ENCODE peak calls at places on chromosomes 7 and 10, in five cellular contexts. One of them, this sample, is unnamed.

GRCh38 chr10:117277675-117278074 is 36.8 kb downstream of the SLC18A2 start:
- DNase-seq in neuronal stem cell: no peak
- DNase-seq in H9: no peak
- DNase-seq in trophoblast cell: no peak
- DNase-seq in mesenchymal stem cell: no peak
- DNase-seq in this sample: no peak

GRCh38 chr7:95578299-95578855 is 17.9 kb downstream of the PDK4 start:
- DNase-seq in neuronal stem cell: no peak
- DNase-seq in H9: no peak
- DNase-seq in trophoblast cell: no peak
- DNase-seq in mesenchymal stem cell: no peak
- DNase-seq in this sample: no peak

GRCh38 chr7:90788057-90788456 is 191.9 kb downstream of the CDK14 start:
- DNase-seq in neuronal stem cell: no peak
- DNase-seq in H9: no peak
- DNase-seq in trophoblast cell: no peak
- DNase-seq in mesenchymal stem cell: no peak
- DNase-seq in this sample: no peak

GRCh38 chr10:50417906-50418697 is 166.8 kb upstream of the ASAH2 start:
- DNase-seq in neuronal stem cell: peak
- DNase-seq in H9: peak
- DNase-seq in trophoblast cell: peak
- DNase-seq in mesenchymal stem cell: peak
- DNase-seq in this sample: peak

GRCh38 chr7:112118581-112119566 is 87.3 kb downstream of the DOCK4 start:
- DNase-seq in neuronal stem cell: no peak
- DNase-seq in H9: no peak
- DNase-seq in trophoblast cell: no peak
- DNase-seq in mesenchymal stem cell: no peak
- DNase-seq in this sample: no peak

GRCh38 chr7:102098986-102099385 is 187.7 kb upstream of the SH2B2 start:
- DNase-seq in neuronal stem cell: no peak
- DNase-seq in H9: no peak
- DNase-seq in trophoblast cell: no peak
- DNase-seq in mesenchymal stem cell: no peak
- DNase-seq in this sample: no peak

GRCh38 chr7:142585425-142585824 is 163.8 kb upstream of the PRSS1 start:
- DNase-seq in neuronal stem cell: no peak
- DNase-seq in H9: no peak
- DNase-seq in trophoblast cell: no peak
- DNase-seq in mesenchymal stem cell: no peak
- DNase-seq in this sample: no peak

GRCh38 chr7:42691030-42691639 is 220.7 kb downstream of the C7orf25 start:
- DNase-seq in neuronal stem cell: peak
- DNase-seq in H9: peak
- DNase-seq in trophoblast cell: peak
- DNase-seq in mesenchymal stem cell: peak
- DNase-seq in this sample: no peak

GRCh38 chr10:46019541-46020343 is 10.7 kb downstream of the NCOA4 start:
- DNase-seq in neuronal stem cell: no peak
- DNase-seq in H9: no peak
- DNase-seq in trophoblast cell: peak
- DNase-seq in mesenchymal stem cell: peak
- DNase-seq in this sample: no peak

GRCh38 chr7:32869716-32870115 is 21.8 kb downstream of the KBTBD2 start:
- DNase-seq in neuronal stem cell: no peak
- DNase-seq in H9: no peak
- DNase-seq in trophoblast cell: no peak
- DNase-seq in mesenchymal stem cell: peak
- DNase-seq in this sample: no peak

GRCh38 chr7:32870298-32870697 is 21.3 kb downstream of the KBTBD2 start:
- DNase-seq in neuronal stem cell: no peak
- DNase-seq in H9: no peak
- DNase-seq in trophoblast cell: no peak
- DNase-seq in mesenchymal stem cell: no peak
- DNase-seq in this sample: no peak

GRCh38 chr7:32868116-32868515 is 23.4 kb downstream of the KBTBD2 start:
- DNase-seq in neuronal stem cell: no peak
- DNase-seq in H9: no peak
- DNase-seq in trophoblast cell: no peak
- DNase-seq in mesenchymal stem cell: no peak
- DNase-seq in this sample: no peak

GRCh38 chr7:32872421-32872820 is 19.1 kb downstream of the KBTBD2 start:
- DNase-seq in neuronal stem cell: no peak
- DNase-seq in H9: no peak
- DNase-seq in trophoblast cell: no peak
- DNase-seq in mesenchymal stem cell: no peak
- DNase-seq in this sample: no peak

GRCh38 chr7:32871624-32872371 is 19.8 kb downstream of the KBTBD2 start:
- DNase-seq in neuronal stem cell: no peak
- DNase-seq in H9: no peak
- DNase-seq in trophoblast cell: no peak
- DNase-seq in mesenchymal stem cell: no peak
- DNase-seq in this sample: no peak
- H2BK12ac ChIP-seq in neuronal stem cell: no peak
- H2BK12ac ChIP-seq in H9: no peak
- H2BK12ac ChIP-seq in trophoblast cell: no peak
- H2BK12ac ChIP-seq in mesenchymal stem cell: no peak
- H2BK12ac ChIP-seq in this sample: no peak

GRCh38 chr10:34734918-34735317 is 80.2 kb downstream of the PARD3 start:
- DNase-seq in neuronal stem cell: no peak
- DNase-seq in H9: no peak
- DNase-seq in trophoblast cell: no peak
- DNase-seq in mesenchymal stem cell: no peak
- DNase-seq in this sample: no peak
- H2BK12ac ChIP-seq in neuronal stem cell: no peak
- H2BK12ac ChIP-seq in H9: no peak
- H2BK12ac ChIP-seq in trophoblast cell: no peak
- H2BK12ac ChIP-seq in mesenchymal stem cell: no peak
- H2BK12ac ChIP-seq in this sample: no peak

GRCh38 chr10:122298206-122298597 is 27.1 kb downstream of the BTBD16 start:
- DNase-seq in neuronal stem cell: no peak
- DNase-seq in H9: no peak
- DNase-seq in trophoblast cell: no peak
- DNase-seq in mesenchymal stem cell: no peak
- DNase-seq in this sample: no peak
- H2BK12ac ChIP-seq in neuronal stem cell: no peak
- H2BK12ac ChIP-seq in H9: no peak
- H2BK12ac ChIP-seq in trophoblast cell: no peak
- H2BK12ac ChIP-seq in mesenchymal stem cell: no peak
- H2BK12ac ChIP-seq in this sample: no peak

GRCh38 chr10:63487990-63488389 is 22.2 kb upstream of the JMJD1C start:
- DNase-seq in neuronal stem cell: no peak
- DNase-seq in H9: no peak
- DNase-seq in trophoblast cell: no peak
- DNase-seq in mesenchymal stem cell: no peak
- DNase-seq in this sample: no peak
- H2BK12ac ChIP-seq in neuronal stem cell: no peak
- H2BK12ac ChIP-seq in H9: no peak
- H2BK12ac ChIP-seq in trophoblast cell: no peak
- H2BK12ac ChIP-seq in mesenchymal stem cell: no peak
- H2BK12ac ChIP-seq in this sample: no peak

GRCh38 chr10:75845538-75845937 is 414.1 kb downstream of the LRMDA start:
- DNase-seq in neuronal stem cell: no peak
- DNase-seq in H9: no peak
- DNase-seq in trophoblast cell: no peak
- DNase-seq in mesenchymal stem cell: no peak
- DNase-seq in this sample: no peak

DNA sequence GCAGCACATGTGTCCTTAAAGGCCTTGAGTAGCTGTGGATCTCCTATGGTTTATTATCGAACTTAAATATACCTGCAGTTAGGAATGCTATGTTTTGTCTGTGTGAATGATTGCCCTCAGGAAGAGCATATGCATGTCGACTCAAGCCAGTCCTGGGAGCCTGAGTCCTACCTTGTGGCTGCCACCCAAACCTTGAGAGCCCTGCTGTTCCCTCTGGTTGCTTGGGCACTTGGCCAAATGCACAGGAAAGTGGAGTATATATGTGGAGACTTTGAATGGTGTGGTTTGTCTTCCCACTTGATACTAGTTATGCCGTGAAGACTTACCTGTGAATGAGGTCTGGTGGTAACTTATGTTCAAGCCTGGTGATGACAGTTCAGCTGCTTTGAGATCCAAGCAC is 409.8 kb downstream of the LRMDA start:
- DNase-seq in neuronal stem cell: no peak
- DNase-seq in H9: no peak
- DNase-seq in trophoblast cell: no peak
- DNase-seq in mesenchymal stem cell: no peak
- DNase-seq in this sample: no peak
- H2BK12ac ChIP-seq in neuronal stem cell: no peak
- H2BK12ac ChIP-seq in H9: no peak
- H2BK12ac ChIP-seq in trophoblast cell: no peak
- H2BK12ac ChIP-seq in mesenchymal stem cell: no peak
- H2BK12ac ChIP-seq in this sample: no peak

DNA sequence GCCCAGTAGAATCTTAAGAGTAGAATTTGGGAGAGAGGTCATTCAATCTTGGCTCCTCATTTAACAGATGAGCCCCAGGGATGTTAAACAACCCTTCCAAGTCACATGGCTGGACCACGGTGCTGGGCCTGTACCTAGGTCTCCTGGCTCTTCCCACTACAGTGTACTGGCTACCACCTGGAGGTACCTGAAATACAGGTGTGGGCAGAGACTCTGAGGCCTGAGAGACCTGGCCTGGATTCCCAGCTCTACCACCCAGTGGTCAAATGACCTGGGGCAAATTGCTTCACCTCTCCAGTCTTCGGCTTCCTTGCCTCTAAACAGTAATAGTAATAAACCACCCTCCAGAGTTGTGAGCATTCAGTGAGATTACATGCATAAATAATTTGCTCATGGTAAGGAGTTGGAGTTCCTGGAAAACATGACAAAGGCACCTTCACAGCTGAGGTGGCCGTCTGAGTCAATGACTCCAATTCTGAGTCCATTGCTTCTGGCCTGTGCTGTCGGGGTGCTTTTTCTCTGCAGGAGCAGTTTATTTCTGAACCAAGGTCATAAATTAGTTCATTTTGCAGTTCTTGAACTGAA is 2.8 kb downstream of the GOT1 start:
- DNase-seq in neuronal stem cell: no peak
- DNase-seq in H9: no peak
- DNase-seq in trophoblast cell: no peak
- DNase-seq in mesenchymal stem cell: no peak
- DNase-seq in this sample: no peak
- H2BK12ac ChIP-seq in neuronal stem cell: no peak
- H2BK12ac ChIP-seq in H9: no peak
- H2BK12ac ChIP-seq in trophoblast cell: no peak
- H2BK12ac ChIP-seq in mesenchymal stem cell: no peak
- H2BK12ac ChIP-seq in this sample: no peak

GRCh38 chr10:107859065-107859464 is 694.6 kb upstream of the SORCS1 start:
- DNase-seq in neuronal stem cell: no peak
- DNase-seq in H9: no peak
- DNase-seq in trophoblast cell: no peak
- DNase-seq in mesenchymal stem cell: no peak
- DNase-seq in this sample: no peak
- H2BK12ac ChIP-seq in neuronal stem cell: no peak
- H2BK12ac ChIP-seq in H9: no peak
- H2BK12ac ChIP-seq in trophoblast cell: no peak
- H2BK12ac ChIP-seq in mesenchymal stem cell: no peak
- H2BK12ac ChIP-seq in this sample: peak